ENCODE peak calls at places on chromosomes 12 and 14, in nine cellular contexts. K, T, P, W, E, B, Y, D and S are unnamed samples.

GRCh38 chr12:115660211-115660805 is 617.2 kb downstream of the MED13L start:
- DNase-seq in K (no peak), T (no peak), P (no peak), W (peak), E (peak), B (peak), Y (no peak), D (no peak), S (peak)

GRCh38 chr12:232731-233614 is 19.0 kb upstream of the SLC6A12 start:
- DNase-seq in K (no peak), T (no peak), P (no peak), W (no peak), E (peak), B (no peak), Y (no peak), D (no peak), S (no peak)

GRCh38 chr12:14283489-14284144 is 81.9 kb upstream of the ATF7IP start:
- DNase-seq in K (no peak), T (no peak), P (no peak), W (no peak), E (no peak), B (no peak), Y (no peak), D (no peak), S (no peak)

GRCh38 chr14:63276492-63277342 is 42.0 kb downstream of the GPHB5 start:
- DNase-seq in K (no peak), T (peak), P (peak), W (peak), E (no peak), B (peak), Y (peak), D (no peak), S (peak)

GRCh38 chr14:69358233-69358963 is 39.7 kb downstream of the ERH start:
- DNase-seq in K (no peak), T (peak), P (no peak), W (no peak), E (no peak), B (no peak), Y (no peak), D (no peak), S (no peak)

GRCh38 chr12:124371970-124372555 is 77.2 kb downstream of the RFLNA start:
- DNase-seq in K (no peak), T (no peak), P (no peak), W (no peak), E (no peak), B (no peak), Y (no peak), D (no peak), S (no peak)

GRCh38 chr12:111046896-111047295 is 126.5 kb upstream of the MYL2 start:
- DNase-seq in K (no peak), T (no peak), P (no peak), W (no peak), E (no peak), B (no peak), Y (no peak), D (no peak), S (no peak)

GRCh38 chr12:645563-646071 is 17.6 kb downstream of the NINJ2 start:
- DNase-seq in K (no peak), T (peak), P (peak), W (peak), E (peak), B (peak), Y (no peak), D (peak), S (peak)

GRCh38 chr12:26723379-26724308 is 109.3 kb downstream of the ITPR2 start:
- DNase-seq in K (no peak), T (peak), P (no peak), W (peak), E (no peak), B (no peak), Y (peak), D (no peak), S (peak)

GRCh38 chr14:97692084-97692483 is 894.9 kb downstream of the VRK1 start:
- DNase-seq in K (no peak), T (no peak), P (no peak), W (no peak), E (no peak), B (no peak), Y (no peak), D (no peak), S (no peak)
- TF ChIP-seq CTCF in K (no peak), T (no peak), P (no peak), W (no peak), E (no peak), B (no peak), Y (no peak), D (no peak), S (no peak)

GRCh38 chr12:130286041-130286440 is 51.6 kb upstream of the PIWIL1 start:
- DNase-seq in K (no peak), T (no peak), P (no peak), W (no peak), E (no peak), B (no peak), Y (no peak), D (no peak), S (no peak)
- TF ChIP-seq CTCF in K (no peak), T (no peak), P (no peak), W (peak), E (no peak), B (no peak), Y (no peak), D (no peak), S (no peak)

GRCh38 chr14:33674716-33675115 is 276.2 kb downstream of the EGLN3 start:
- DNase-seq in K (no peak), T (no peak), P (no peak), W (no peak), E (no peak), B (no peak), Y (no peak), D (no peak), S (no peak)

GRCh38 chr14:33678012-33678411 is 272.9 kb downstream of the EGLN3 start:
- DNase-seq in K (no peak), T (no peak), P (no peak), W (no peak), E (no peak), B (no peak), Y (no peak), D (no peak), S (no peak)

GRCh38 chr14:33679025-33679424 is 271.8 kb downstream of the EGLN3 start:
- DNase-seq in K (no peak), T (no peak), P (no peak), W (no peak), E (no peak), B (no peak), Y (no peak), D (no peak), S (no peak)

GRCh38 chr14:33676135-33676566 is 274.7 kb downstream of the EGLN3 start:
- DNase-seq in K (no peak), T (no peak), P (peak), W (no peak), E (no peak), B (peak), Y (peak), D (peak), S (peak)

DNA sequence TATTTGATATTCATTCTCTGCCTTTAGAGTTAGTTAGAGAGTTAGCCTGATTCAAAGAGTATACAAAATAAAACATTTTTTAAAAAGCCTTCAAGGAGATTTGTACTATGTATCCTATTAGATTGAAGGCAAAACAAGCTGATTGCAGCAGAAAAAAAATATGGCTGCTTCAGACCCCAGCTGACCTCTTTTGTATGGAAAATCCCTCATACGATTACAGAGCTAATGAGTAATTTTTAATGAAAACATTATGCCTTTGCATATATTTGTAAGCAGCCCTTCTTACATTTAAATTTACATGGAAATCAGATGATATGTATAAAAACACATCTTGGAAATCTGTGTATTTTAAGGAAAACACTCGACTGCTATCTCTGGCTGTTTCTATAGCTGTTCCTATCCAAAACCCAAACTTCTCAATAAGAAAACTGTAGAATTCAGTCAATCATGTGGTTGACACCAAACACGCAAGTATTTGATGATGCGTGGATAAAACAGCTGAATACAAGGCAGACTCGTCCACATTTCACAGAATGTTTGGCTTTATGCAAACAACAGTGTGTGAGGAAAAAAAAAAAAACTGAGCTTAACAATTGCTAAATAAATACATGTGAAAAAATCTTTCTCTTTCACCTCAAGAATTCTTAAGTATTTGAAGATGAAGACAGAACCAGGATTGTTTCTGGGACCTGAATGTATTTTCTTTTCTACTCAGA is 275.3 kb downstream of the EGLN3 start:
- DNase-seq in K (no peak), T (no peak), P (no peak), W (no peak), E (no peak), B (peak), Y (no peak), D (no peak), S (peak)
- TF ChIP-seq CTCF in K (no peak), T (no peak), P (no peak), W (no peak), E (no peak), B (no peak), Y (no peak), D (no peak), S (no peak)

DNA sequence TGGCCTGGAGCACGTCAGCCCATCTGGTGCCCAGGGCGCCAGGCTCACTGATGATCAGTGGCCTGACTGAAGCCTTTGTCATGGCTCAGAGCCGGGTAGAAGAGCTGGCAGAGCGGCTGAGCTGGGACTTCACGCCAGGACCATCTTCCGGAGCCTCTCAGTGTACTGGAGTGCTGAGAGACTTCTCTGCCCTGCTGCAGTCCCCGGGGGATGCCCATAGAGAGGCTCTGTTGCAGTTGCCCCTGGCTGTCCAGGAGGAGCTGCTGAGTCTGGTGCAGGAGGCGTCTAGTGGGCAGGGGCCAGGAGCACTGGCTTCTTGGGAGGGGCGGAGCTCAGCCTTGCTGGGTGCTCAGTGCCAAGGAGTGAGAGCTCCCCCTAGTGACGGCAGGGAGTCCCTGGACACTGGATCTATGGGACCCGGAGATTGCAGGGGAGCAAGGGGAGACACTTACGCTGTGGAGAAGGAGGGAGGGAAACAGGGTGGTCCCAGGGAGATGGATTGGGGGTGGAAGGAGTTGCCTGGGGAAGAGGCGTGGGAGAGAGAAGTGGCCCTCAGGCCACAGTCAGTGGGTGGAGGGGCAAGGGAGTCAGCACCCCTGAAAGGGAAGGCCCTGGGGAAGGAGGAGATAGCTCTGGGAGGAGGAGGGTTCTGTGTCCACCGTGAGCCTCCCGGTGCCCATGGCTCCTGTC is 2.0 kb downstream of the KHNYN start:
- DNase-seq in K (peak), T (peak), P (peak), W (peak), E (peak), B (peak), Y (peak), D (peak), S (peak)
- TF ChIP-seq CTCF in K (peak), T (peak), P (peak), W (peak), E (peak), B (peak), Y (peak), D (peak), S (peak)

DNA sequence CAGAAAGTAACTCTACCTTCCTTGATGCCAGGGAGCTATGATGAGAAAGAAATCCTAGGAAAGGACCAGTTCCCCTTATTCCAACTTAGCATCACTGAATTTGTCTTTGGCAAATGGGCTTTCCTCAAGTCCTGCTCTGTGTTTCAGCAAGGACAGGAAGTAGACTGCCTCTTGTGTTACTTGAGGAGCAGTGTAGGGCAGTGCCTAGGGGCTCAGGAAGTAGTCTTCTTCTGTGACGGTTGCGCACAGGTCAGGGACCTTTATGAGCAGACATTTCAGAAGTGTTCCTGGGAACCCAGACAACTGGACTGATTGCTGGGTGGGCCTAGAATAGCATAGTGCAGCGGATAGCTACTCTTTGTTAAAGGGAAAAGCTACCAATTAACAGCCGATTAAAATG is 2.7 kb downstream of the LGALS3 start:
- DNase-seq in K (no peak), T (peak), P (no peak), W (no peak), E (peak), B (peak), Y (no peak), D (no peak), S (no peak)
- TF ChIP-seq CTCF in K (no peak), T (no peak), P (no peak), W (no peak), E (no peak), B (peak), Y (no peak), D (no peak), S (peak)

DNA sequence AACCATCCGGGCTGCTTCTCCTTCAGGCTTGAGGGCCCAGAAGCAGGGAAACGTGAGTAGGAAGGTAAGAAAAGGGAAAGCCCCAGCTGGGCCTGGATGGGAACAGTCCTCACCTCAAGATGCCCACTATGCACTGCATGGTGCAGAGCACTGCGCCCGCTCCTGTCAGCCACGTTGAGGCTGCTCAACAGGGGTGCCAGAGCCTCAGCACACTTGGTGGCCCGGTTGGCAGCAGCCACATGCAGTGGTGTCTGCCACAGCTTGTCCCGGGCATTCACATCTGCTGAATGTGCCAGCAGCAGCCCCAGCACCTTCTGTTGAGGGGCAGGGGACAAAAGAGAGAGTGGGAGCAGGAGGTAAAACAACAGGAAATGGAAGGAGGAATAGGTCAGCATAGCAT is 2.5 kb downstream of the ANKRD52 start:
- DNase-seq in K (peak), T (no peak), P (no peak), W (no peak), E (no peak), B (no peak), Y (no peak), D (no peak), S (no peak)
- TF ChIP-seq CTCF in K (no peak), T (no peak), P (no peak), W (no peak), E (no peak), B (no peak), Y (no peak), D (no peak), S (no peak)

DNA sequence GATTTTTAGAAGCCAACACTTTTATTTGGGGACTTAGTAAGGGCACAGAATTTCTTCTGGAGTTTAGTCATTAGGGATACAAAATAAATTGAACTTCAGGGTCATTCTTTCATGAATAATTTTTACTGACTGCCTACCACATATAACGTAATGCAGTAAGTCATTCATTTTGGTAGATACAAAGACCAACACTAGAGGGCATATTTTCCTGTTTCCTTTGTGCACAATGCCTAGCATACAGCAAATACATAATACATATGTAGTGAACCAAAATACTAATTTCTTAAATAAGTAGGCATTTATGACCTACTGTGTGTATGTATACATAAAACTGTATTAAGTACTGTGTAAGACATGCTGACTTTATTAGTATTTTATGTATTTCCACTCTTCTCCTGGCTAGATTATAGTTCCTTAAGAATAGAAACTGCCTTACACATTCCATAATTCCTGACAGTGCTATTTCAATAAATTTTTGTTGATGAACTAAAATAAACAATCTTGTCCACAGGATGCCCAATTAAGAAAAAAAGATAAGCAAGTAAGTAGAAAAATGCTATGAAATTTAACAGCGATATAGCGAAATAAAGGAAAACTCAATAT is 47.9 kb downstream of the PPP1R12A start:
- DNase-seq in K (no peak), T (peak), P (no peak), W (peak), E (no peak), B (peak), Y (no peak), D (no peak), S (peak)
- TF ChIP-seq CTCF in K (peak), T (peak), P (peak), W (peak), E (peak), B (peak), Y (no peak), D (peak), S (peak)